ENCODE peak calls at places on chromosomes 12 and 14, in seven cellular contexts. One of them, this sample, is unnamed.

GRCh38 chr14:94177806-94178205 is 3.7 kb downstream of the PPP4R4 start:
- DNase-seq in A549: no peak
- DNase-seq in H54: no peak
- DNase-seq in GM12892: no peak
- DNase-seq in thyroid gland: no peak
- DNase-seq in heart left ventricle: no peak
- DNase-seq in IMR-90: no peak
- DNase-seq in this sample: no peak

GRCh38 chr12:96140110-96140509 is 54.1 kb upstream of the ELK3 start:
- DNase-seq in A549: no peak
- DNase-seq in H54: peak; percentile 34
- DNase-seq in GM12892: no peak
- DNase-seq in thyroid gland: no peak
- DNase-seq in heart left ventricle: no peak
- DNase-seq in IMR-90: peak; percentile 59
- DNase-seq in this sample: no peak

GRCh38 chr14:21913759-21914158 is 240.1 kb upstream of the OR4E1 start:
- DNase-seq in A549: peak; percentile 93
- DNase-seq in H54: peak; percentile 1
- DNase-seq in GM12892: no peak
- DNase-seq in thyroid gland: peak; percentile 4
- DNase-seq in heart left ventricle: peak; percentile 31
- DNase-seq in IMR-90: peak; percentile 38
- DNase-seq in this sample: peak; percentile 89

GRCh38 chr12:122123051-122123760 is 44.6 kb downstream of the MLXIP start:
- DNase-seq in A549: peak; percentile 76
- DNase-seq in H54: peak; percentile 67
- DNase-seq in GM12892: peak; percentile 58
- DNase-seq in thyroid gland: peak; percentile 68
- DNase-seq in heart left ventricle: peak; percentile 64
- DNase-seq in IMR-90: peak; percentile 66
- DNase-seq in this sample: peak; percentile 71

GRCh38 chr12:112386726-112387125 is 4.5 kb upstream of the HECTD4 start:
- DNase-seq in A549: no peak
- DNase-seq in H54: no peak
- DNase-seq in GM12892: no peak
- DNase-seq in thyroid gland: no peak
- DNase-seq in heart left ventricle: no peak
- DNase-seq in IMR-90: peak; percentile 84
- DNase-seq in this sample: peak; percentile 95

GRCh38 chr14:81767266-81767987 is 233.8 kb upstream of the SEL1L start:
- DNase-seq in A549: no peak
- DNase-seq in H54: no peak
- DNase-seq in GM12892: no peak
- DNase-seq in thyroid gland: no peak
- DNase-seq in heart left ventricle: no peak
- DNase-seq in IMR-90: no peak
- DNase-seq in this sample: no peak

GRCh38 chr12:80580254-80580653 is 127.2 kb upstream of the MYF6 start:
- DNase-seq in A549: no peak
- DNase-seq in H54: peak; percentile 14
- DNase-seq in GM12892: no peak
- DNase-seq in thyroid gland: no peak
- DNase-seq in heart left ventricle: no peak
- DNase-seq in IMR-90: peak; percentile 97
- DNase-seq in this sample: no peak

GRCh38 chr14:95272057-95272456 is 47.7 kb downstream of the CLMN start:
- DNase-seq in A549: peak; percentile 25
- DNase-seq in H54: no peak
- DNase-seq in GM12892: no peak
- DNase-seq in thyroid gland: no peak
- DNase-seq in heart left ventricle: no peak
- DNase-seq in IMR-90: no peak
- DNase-seq in this sample: no peak

GRCh38 chr12:106067606-106068205 is 71.0 kb downstream of the NUAK1 start:
- DNase-seq in A549: no peak
- DNase-seq in H54: no peak
- DNase-seq in GM12892: no peak
- DNase-seq in thyroid gland: no peak
- DNase-seq in heart left ventricle: no peak
- DNase-seq in IMR-90: no peak
- DNase-seq in this sample: no peak

GRCh38 chr12:65868133-65868705 is 43.9 kb downstream of the HMGA2 start:
- DNase-seq in A549: no peak
- DNase-seq in H54: no peak
- DNase-seq in GM12892: no peak
- DNase-seq in thyroid gland: no peak
- DNase-seq in heart left ventricle: no peak
- DNase-seq in IMR-90: peak; percentile 97
- DNase-seq in this sample: no peak

GRCh38 chr14:56131004-56131864 is 13.0 kb downstream of the PELI2 start:
- DNase-seq in A549: no peak
- DNase-seq in H54: no peak
- DNase-seq in GM12892: no peak
- DNase-seq in thyroid gland: no peak
- DNase-seq in heart left ventricle: no peak
- DNase-seq in IMR-90: no peak
- DNase-seq in this sample: no peak

GRCh38 chr12:75315518-75315917 is 14.6 kb downstream of the CAPS2 start:
- DNase-seq in A549: peak; percentile 17
- DNase-seq in H54: no peak
- DNase-seq in GM12892: no peak
- DNase-seq in thyroid gland: no peak
- DNase-seq in heart left ventricle: no peak
- DNase-seq in IMR-90: peak; percentile 64
- DNase-seq in this sample: no peak

GRCh38 chr12:27914956-27915355 is 57.6 kb downstream of the PTHLH start:
- DNase-seq in A549: no peak
- DNase-seq in H54: no peak
- DNase-seq in GM12892: no peak
- DNase-seq in thyroid gland: no peak
- DNase-seq in heart left ventricle: no peak
- DNase-seq in IMR-90: no peak
- DNase-seq in this sample: no peak

GRCh38 chr12:54040148-54040494 is 7.3 kb downstream of the HOXC5 start:
- DNase-seq in A549: peak; percentile 57
- DNase-seq in H54: no peak
- DNase-seq in GM12892: no peak
- DNase-seq in thyroid gland: no peak
- DNase-seq in heart left ventricle: no peak
- DNase-seq in IMR-90: no peak
- DNase-seq in this sample: peak; percentile 7

GRCh38 chr14:93543766-93544165 is 113.0 kb downstream of the UNC79 start:
- DNase-seq in A549: peak; percentile 32
- DNase-seq in H54: no peak
- DNase-seq in GM12892: no peak
- DNase-seq in thyroid gland: no peak
- DNase-seq in heart left ventricle: no peak
- DNase-seq in IMR-90: peak; percentile 33
- DNase-seq in this sample: peak; percentile 3

GRCh38 chr14:102928412-102929348 is 6.2 kb downstream of the AMN start:
- DNase-seq in A549: no peak
- DNase-seq in H54: no peak
- DNase-seq in GM12892: peak; percentile 89
- DNase-seq in thyroid gland: peak; percentile 76
- DNase-seq in heart left ventricle: peak; percentile 50
- DNase-seq in IMR-90: peak; percentile 5
- DNase-seq in this sample: peak; percentile 75

GRCh38 chr12:26010293-26010821 is 51.9 kb downstream of the RASSF8 start:
- DNase-seq in A549: no peak
- DNase-seq in H54: peak; percentile 43
- DNase-seq in GM12892: no peak
- DNase-seq in thyroid gland: no peak
- DNase-seq in heart left ventricle: no peak
- DNase-seq in IMR-90: no peak
- DNase-seq in this sample: no peak

GRCh38 chr12:15423629-15424028 is 101.3 kb downstream of the PTPRO start:
- DNase-seq in A549: no peak
- DNase-seq in H54: no peak
- DNase-seq in GM12892: no peak
- DNase-seq in thyroid gland: no peak
- DNase-seq in heart left ventricle: no peak
- DNase-seq in IMR-90: no peak
- DNase-seq in this sample: no peak

GRCh38 chr12:116881325-116881866 is at the start of gene HRK:
- DNase-seq in A549: no peak
- DNase-seq in H54: no peak
- DNase-seq in GM12892: no peak
- DNase-seq in thyroid gland: peak; percentile 19
- DNase-seq in heart left ventricle: no peak
- DNase-seq in IMR-90: no peak
- DNase-seq in this sample: no peak

GRCh38 chr12:131076791-131077747 is 123.4 kb downstream of the ADGRD1 start:
- DNase-seq in A549: no peak
- DNase-seq in H54: no peak
- DNase-seq in GM12892: no peak
- DNase-seq in thyroid gland: no peak
- DNase-seq in heart left ventricle: peak; percentile 16
- DNase-seq in IMR-90: no peak
- DNase-seq in this sample: no peak

GRCh38 chr12:113899042-113899843 is 66.9 kb downstream of the RBM19 start:
- DNase-seq in A549: no peak
- DNase-seq in H54: no peak
- DNase-seq in GM12892: no peak
- DNase-seq in thyroid gland: no peak
- DNase-seq in heart left ventricle: no peak
- DNase-seq in IMR-90: no peak
- DNase-seq in this sample: no peak

GRCh38 chr12:130127909-130128763 is 34.1 kb upstream of the FZD10 start:
- DNase-seq in A549: no peak
- DNase-seq in H54: no peak
- DNase-seq in GM12892: no peak
- DNase-seq in thyroid gland: peak; percentile 24
- DNase-seq in heart left ventricle: peak; percentile 39
- DNase-seq in IMR-90: no peak
- DNase-seq in this sample: no peak

GRCh38 chr12:99981639-99982190 is 3.0 kb downstream of the ANKS1B start:
- DNase-seq in A549: no peak
- DNase-seq in H54: no peak
- DNase-seq in GM12892: no peak
- DNase-seq in thyroid gland: no peak
- DNase-seq in heart left ventricle: no peak
- DNase-seq in IMR-90: no peak
- DNase-seq in this sample: no peak

GRCh38 chr12:106871477-106871876 is 84.2 kb upstream of the TMEM263 start:
- DNase-seq in A549: peak; percentile 4
- DNase-seq in H54: no peak
- DNase-seq in GM12892: no peak
- DNase-seq in thyroid gland: no peak
- DNase-seq in heart left ventricle: no peak
- DNase-seq in IMR-90: peak; percentile 66
- DNase-seq in this sample: peak; percentile 19

GRCh38 chr14:30257946-30258661 is 300.9 kb upstream of the G2E3 start:
- DNase-seq in A549: no peak
- DNase-seq in H54: no peak
- DNase-seq in GM12892: no peak
- DNase-seq in thyroid gland: no peak
- DNase-seq in heart left ventricle: no peak
- DNase-seq in IMR-90: no peak
- DNase-seq in this sample: no peak
- TF ChIP-seq POLR2A in A549: no peak
- TF ChIP-seq POLR2A in H54: no peak
- TF ChIP-seq POLR2A in GM12892: no peak
- TF ChIP-seq POLR2A in thyroid gland: no peak
- TF ChIP-seq POLR2A in heart left ventricle: no peak
- TF ChIP-seq POLR2A in IMR-90: no peak
- TF ChIP-seq POLR2A in this sample: no peak

GRCh38 chr12:6322352-6322751 is 11.9 kb downstream of the PLEKHG6 start:
- DNase-seq in A549: no peak
- DNase-seq in H54: no peak
- DNase-seq in GM12892: no peak
- DNase-seq in thyroid gland: no peak
- DNase-seq in heart left ventricle: no peak
- DNase-seq in IMR-90: no peak
- DNase-seq in this sample: no peak
- TF ChIP-seq POLR2A in A549: no peak
- TF ChIP-seq POLR2A in H54: no peak
- TF ChIP-seq POLR2A in GM12892: no peak
- TF ChIP-seq POLR2A in thyroid gland: no peak
- TF ChIP-seq POLR2A in heart left ventricle: no peak
- TF ChIP-seq POLR2A in IMR-90: no peak
- TF ChIP-seq POLR2A in this sample: no peak

DNA sequence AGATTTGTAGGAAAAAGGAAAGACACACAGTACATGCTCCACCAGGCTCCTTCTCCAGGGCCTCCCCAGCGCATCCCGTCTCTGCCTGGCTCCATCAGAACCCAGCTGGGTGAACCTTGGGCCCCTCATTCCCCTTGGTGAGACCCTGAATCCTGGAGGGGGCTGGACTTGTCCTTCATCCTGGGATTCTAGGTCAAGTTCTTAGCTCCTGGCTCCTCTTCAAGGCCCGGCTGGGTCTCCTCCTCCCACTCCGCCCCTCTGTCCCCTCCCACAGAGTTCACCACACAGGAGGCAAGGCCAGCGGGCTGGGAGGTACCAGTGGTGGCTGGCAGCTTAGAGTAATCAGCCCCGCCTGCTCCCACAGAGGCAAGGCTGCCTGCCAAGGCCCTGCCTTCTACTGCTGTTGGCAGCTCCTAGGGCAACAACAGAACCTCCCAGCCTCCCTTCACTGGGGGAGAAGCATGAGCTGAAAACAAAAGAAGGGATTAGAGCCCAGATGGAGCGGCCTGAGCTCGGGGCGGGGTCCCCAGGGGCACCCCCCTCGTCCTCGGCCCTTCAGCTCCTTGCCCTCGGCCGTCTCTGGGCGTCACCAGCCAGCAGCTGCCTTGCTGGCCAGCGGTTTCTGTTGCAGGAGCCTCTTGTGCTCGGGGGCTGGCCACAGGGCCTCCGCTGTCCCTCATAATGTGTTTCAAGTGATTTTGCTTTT is 49.4 kb downstream of the PSMA6 start:
- DNase-seq in A549: peak; percentile 93
- DNase-seq in H54: peak; percentile 69
- DNase-seq in GM12892: no peak
- DNase-seq in thyroid gland: peak; percentile 100
- DNase-seq in heart left ventricle: peak; percentile 94
- DNase-seq in IMR-90: peak; percentile 72
- DNase-seq in this sample: peak; percentile 64
- TF ChIP-seq POLR2A in A549: peak; percentile 63
- TF ChIP-seq POLR2A in H54: no peak
- TF ChIP-seq POLR2A in GM12892: no peak
- TF ChIP-seq POLR2A in thyroid gland: peak; percentile 90
- TF ChIP-seq POLR2A in heart left ventricle: peak; percentile 74
- TF ChIP-seq POLR2A in IMR-90: no peak
- TF ChIP-seq POLR2A in this sample: peak; percentile 55

GRCh38 chr14:104768437-104769323 is 15.7 kb downstream of the SIVA1 start:
- DNase-seq in A549: peak; percentile 86
- DNase-seq in H54: peak; percentile 90
- DNase-seq in GM12892: peak; percentile 94
- DNase-seq in thyroid gland: peak; percentile 90
- DNase-seq in heart left ventricle: peak; percentile 89
- DNase-seq in IMR-90: peak; percentile 72
- DNase-seq in this sample: peak; percentile 84
- TF ChIP-seq POLR2A in A549: no peak
- TF ChIP-seq POLR2A in H54: no peak
- TF ChIP-seq POLR2A in GM12892: peak; percentile 32
- TF ChIP-seq POLR2A in thyroid gland: peak; percentile 3
- TF ChIP-seq POLR2A in heart left ventricle: no peak
- TF ChIP-seq POLR2A in IMR-90: peak; percentile 40
- TF ChIP-seq POLR2A in this sample: no peak

This sample was measured in erythroblast.